ENCODE peak calls at places on chromosome 18, in four cellular contexts. One of them, this sample, is unnamed.

GRCh38 chr18:28013064-28013463 is 163.9 kb downstream of the CDH2 start:
- DNase-seq in dorsolateral prefrontal cortex: no peak
- DNase-seq in NCI-H774: no peak
- DNase-seq in GM12865: no peak
- DNase-seq in this sample: peak; percentile 18

GRCh38 chr18:48990497-48991298 is 39.9 kb upstream of the SMAD7 start:
- DNase-seq in GM12865: no peak
- DNase-seq in dorsolateral prefrontal cortex: no peak
- DNase-seq in NCI-H774: no peak
- DNase-seq in this sample: no peak

GRCh38 chr18:70468861-70469570 is 180.2 kb downstream of the SOCS6 start:
- DNase-seq in dorsolateral prefrontal cortex: peak; percentile 65
- DNase-seq in NCI-H774: no peak
- DNase-seq in GM12865: no peak
- DNase-seq in this sample: no peak

GRCh38 chr18:13424377-13424776 is 205.8 kb downstream of the LDLRAD4 start:
- DNase-seq in NCI-H774: no peak
- DNase-seq in GM12865: no peak
- DNase-seq in dorsolateral prefrontal cortex: no peak
- DNase-seq in this sample: no peak

GRCh38 chr18:22639626-22640025 is 221.9 kb upstream of the CTAGE1 start:
- DNase-seq in dorsolateral prefrontal cortex: no peak
- DNase-seq in GM12865: no peak
- DNase-seq in NCI-H774: no peak
- DNase-seq in this sample: no peak

GRCh38 chr18:14174706-14175085 is 42.5 kb upstream of the ZNF519 start:
- DNase-seq in dorsolateral prefrontal cortex: no peak
- DNase-seq in GM12865: no peak
- DNase-seq in NCI-H774: no peak
- DNase-seq in this sample: no peak

GRCh38 chr18:54561864-54562263 is 29.2 kb upstream of the DYNAP start:
- DNase-seq in dorsolateral prefrontal cortex: no peak
- DNase-seq in NCI-H774: no peak
- DNase-seq in GM12865: no peak
- DNase-seq in this sample: no peak

GRCh38 chr18:42706618-42707017 is 408.9 kb downstream of the RIT2 start:
- DNase-seq in GM12865: peak; percentile 0
- DNase-seq in dorsolateral prefrontal cortex: no peak
- DNase-seq in NCI-H774: peak; percentile 83
- DNase-seq in this sample: peak; percentile 25

GRCh38 chr18:63342206-63342605 is 22.6 kb upstream of the BCL2 start:
- DNase-seq in dorsolateral prefrontal cortex: no peak
- DNase-seq in NCI-H774: no peak
- DNase-seq in GM12865: peak; percentile 61
- DNase-seq in this sample: no peak

GRCh38 chr18:61921621-61922235 is 28.9 kb upstream of the RNF152 start:
- DNase-seq in NCI-H774: no peak
- DNase-seq in GM12865: no peak
- DNase-seq in dorsolateral prefrontal cortex: no peak
- DNase-seq in this sample: no peak

GRCh38 chr18:78722959-78723706 is 256.5 kb upstream of the SALL3 start:
- DNase-seq in GM12865: no peak
- DNase-seq in NCI-H774: no peak
- DNase-seq in dorsolateral prefrontal cortex: no peak
- DNase-seq in this sample: no peak

This sample was measured in NCI-H1417.